ENCODE peak calls at places on chromosomes 4 and X, in five cellular contexts. One of them, this sample, is unnamed.

GRCh38 chr4:117971406-117971805 is 62.9 kb upstream of the NDST3 start:
- DNase-seq in stimulated activated CD8-positive, alpha-beta memory T cell treated with anti-CD3 and anti-CD28 coated beads, Interleukin-4, amount 100 ng/mL, for 24 hours: no peak
- DNase-seq in NCI-H345: no peak
- DNase-seq in MM.1S: no peak
- DNase-seq in substantia nigra: no peak
- DNase-seq in this sample: no peak

GRCh38 chr4:55435136-55435535 is 39.4 kb downstream of the TMEM165 start:
- DNase-seq in stimulated activated CD8-positive, alpha-beta memory T cell treated with anti-CD3 and anti-CD28 coated beads, Interleukin-4, amount 100 ng/mL, for 24 hours: no peak
- DNase-seq in NCI-H345: no peak
- DNase-seq in MM.1S: no peak
- DNase-seq in substantia nigra: no peak
- DNase-seq in this sample: no peak

GRCh38 chr4:184653650-184654049 is 4.1 kb downstream of the PRIMPOL start:
- DNase-seq in stimulated activated CD8-positive, alpha-beta memory T cell treated with anti-CD3 and anti-CD28 coated beads, Interleukin-4, amount 100 ng/mL, for 24 hours: no peak
- DNase-seq in NCI-H345: no peak
- DNase-seq in MM.1S: no peak
- DNase-seq in substantia nigra: no peak
- DNase-seq in this sample: no peak

GRCh38 chr4:141131738-141132688 is 1.3 kb downstream of the RNF150 start:
- DNase-seq in stimulated activated CD8-positive, alpha-beta memory T cell treated with anti-CD3 and anti-CD28 coated beads, Interleukin-4, amount 100 ng/mL, for 24 hours: no peak
- DNase-seq in NCI-H345: peak
- DNase-seq in MM.1S: no peak
- DNase-seq in substantia nigra: no peak
- DNase-seq in this sample: no peak

GRCh38 chrX:24259544-24260240 is 54.2 kb downstream of the SUPT20HL2 start:
- DNase-seq in stimulated activated CD8-positive, alpha-beta memory T cell treated with anti-CD3 and anti-CD28 coated beads, Interleukin-4, amount 100 ng/mL, for 24 hours: no peak
- DNase-seq in NCI-H345: peak
- DNase-seq in MM.1S: peak
- DNase-seq in substantia nigra: no peak
- DNase-seq in this sample: no peak

GRCh38 chr4:40209401-40209800 is 12.6 kb downstream of the RHOH start:
- DNase-seq in stimulated activated CD8-positive, alpha-beta memory T cell treated with anti-CD3 and anti-CD28 coated beads, Interleukin-4, amount 100 ng/mL, for 24 hours: no peak
- DNase-seq in NCI-H345: no peak
- DNase-seq in MM.1S: no peak
- DNase-seq in substantia nigra: no peak
- DNase-seq in this sample: no peak

GRCh38 chrX:13047752-13048151 is 3.3 kb upstream of the FAM9C start:
- DNase-seq in stimulated activated CD8-positive, alpha-beta memory T cell treated with anti-CD3 and anti-CD28 coated beads, Interleukin-4, amount 100 ng/mL, for 24 hours: no peak
- DNase-seq in NCI-H345: no peak
- DNase-seq in MM.1S: no peak
- DNase-seq in substantia nigra: no peak
- DNase-seq in this sample: no peak

GRCh38 chrX:13647709-13648212 is 5.2 kb upstream of the TCEANC start:
- DNase-seq in stimulated activated CD8-positive, alpha-beta memory T cell treated with anti-CD3 and anti-CD28 coated beads, Interleukin-4, amount 100 ng/mL, for 24 hours: peak
- DNase-seq in NCI-H345: peak
- DNase-seq in MM.1S: no peak
- DNase-seq in substantia nigra: no peak
- DNase-seq in this sample: peak

GRCh38 chr4:123649644-123650356 is 253.2 kb downstream of the SPRY1 start:
- DNase-seq in stimulated activated CD8-positive, alpha-beta memory T cell treated with anti-CD3 and anti-CD28 coated beads, Interleukin-4, amount 100 ng/mL, for 24 hours: no peak
- DNase-seq in NCI-H345: peak
- DNase-seq in MM.1S: no peak
- DNase-seq in substantia nigra: no peak
- DNase-seq in this sample: peak

GRCh38 chr4:149404143-149404542 is 411.5 kb downstream of the IQCM start:
- DNase-seq in stimulated activated CD8-positive, alpha-beta memory T cell treated with anti-CD3 and anti-CD28 coated beads, Interleukin-4, amount 100 ng/mL, for 24 hours: no peak
- DNase-seq in NCI-H345: no peak
- DNase-seq in MM.1S: no peak
- DNase-seq in substantia nigra: no peak
- DNase-seq in this sample: no peak

GRCh38 chr4:42579903-42580302 is 77.0 kb downstream of the ATP8A1 start:
- DNase-seq in stimulated activated CD8-positive, alpha-beta memory T cell treated with anti-CD3 and anti-CD28 coated beads, Interleukin-4, amount 100 ng/mL, for 24 hours: no peak
- DNase-seq in NCI-H345: no peak
- DNase-seq in MM.1S: no peak
- DNase-seq in substantia nigra: no peak
- DNase-seq in this sample: no peak

GRCh38 chrX:154460326-154460725 is 2.2 kb downstream of the PLXNA3 start:
- DNase-seq in stimulated activated CD8-positive, alpha-beta memory T cell treated with anti-CD3 and anti-CD28 coated beads, Interleukin-4, amount 100 ng/mL, for 24 hours: no peak
- DNase-seq in NCI-H345: no peak
- DNase-seq in MM.1S: no peak
- DNase-seq in substantia nigra: no peak
- DNase-seq in this sample: no peak

GRCh38 chr4:152346979-152347378 is 188.9 kb downstream of the FBXW7 start:
- DNase-seq in stimulated activated CD8-positive, alpha-beta memory T cell treated with anti-CD3 and anti-CD28 coated beads, Interleukin-4, amount 100 ng/mL, for 24 hours: no peak
- DNase-seq in NCI-H345: no peak
- DNase-seq in MM.1S: no peak
- DNase-seq in substantia nigra: no peak
- DNase-seq in this sample: no peak

GRCh38 chrX:56503941-56504673 is 59.3 kb upstream of the UBQLN2 start:
- DNase-seq in stimulated activated CD8-positive, alpha-beta memory T cell treated with anti-CD3 and anti-CD28 coated beads, Interleukin-4, amount 100 ng/mL, for 24 hours: no peak
- DNase-seq in NCI-H345: no peak
- DNase-seq in MM.1S: no peak
- DNase-seq in substantia nigra: no peak
- DNase-seq in this sample: no peak

GRCh38 chr4:138671606-138672084 is 343.9 kb upstream of the NOCT start:
- DNase-seq in stimulated activated CD8-positive, alpha-beta memory T cell treated with anti-CD3 and anti-CD28 coated beads, Interleukin-4, amount 100 ng/mL, for 24 hours: no peak
- DNase-seq in NCI-H345: no peak
- DNase-seq in MM.1S: no peak
- DNase-seq in substantia nigra: no peak
- DNase-seq in this sample: no peak

GRCh38 chr4:5220028-5220427 is 168.7 kb downstream of the STK32B start:
- DNase-seq in stimulated activated CD8-positive, alpha-beta memory T cell treated with anti-CD3 and anti-CD28 coated beads, Interleukin-4, amount 100 ng/mL, for 24 hours: no peak
- DNase-seq in NCI-H345: no peak
- DNase-seq in MM.1S: peak
- DNase-seq in substantia nigra: no peak
- DNase-seq in this sample: no peak

GRCh38 chr4:74041418-74041817 is 2.9 kb upstream of the CXCL3 start:
- DNase-seq in stimulated activated CD8-positive, alpha-beta memory T cell treated with anti-CD3 and anti-CD28 coated beads, Interleukin-4, amount 100 ng/mL, for 24 hours: no peak
- DNase-seq in NCI-H345: no peak
- DNase-seq in MM.1S: no peak
- DNase-seq in substantia nigra: no peak
- DNase-seq in this sample: no peak

This sample was measured in NCI-H748 treated with DMSO at 0.1 percent for 48 hours.